ENCODE peak calls at places on chromosomes 6 and 20, in five cellular contexts. M, B, E, F and K are unnamed samples.

GRCh38 chr20:19786311-19786710 is 28.3 kb downstream of the RIN2 start:
- DNase-seq in M (no peak), B (no peak), E (no peak), F (peak), K (peak)

GRCh38 chr6:6581014-6581413 is 7.5 kb upstream of the LY86 start:
- DNase-seq in M (no peak), B (no peak), E (no peak), F (no peak), K (no peak)

GRCh38 chr6:111605100-111605748 is 454 bp downstream of the TRAF3IP2 start:
- DNase-seq in M (peak), B (peak), E (peak), F (peak), K (peak)

GRCh38 chr6:28643017-28643740 is 117.5 kb downstream of the GPX5 start:
- DNase-seq in M (no peak), B (no peak), E (no peak), F (peak), K (no peak)

GRCh38 chr6:85361643-85362014 is 88.3 kb upstream of the NT5E start:
- DNase-seq in M (no peak), B (no peak), E (no peak), F (no peak), K (no peak)

GRCh38 chr6:109424946-109425345 is 15.5 kb downstream of the PPIL6 start:
- DNase-seq in M (no peak), B (no peak), E (no peak), F (no peak), K (no peak)

GRCh38 chr6:2102316-2102883 is 143.0 kb downstream of the GMDS start:
- DNase-seq in M (no peak), B (no peak), E (no peak), F (no peak), K (no peak)

GRCh38 chr6:35970181-35970580 is 49.3 kb upstream of the SRPK1 start:
- DNase-seq in M (no peak), B (no peak), E (no peak), F (peak), K (peak)

GRCh38 chr20:9269280-9269971 is 200.5 kb downstream of the PLCB4 start:
- DNase-seq in M (no peak), B (no peak), E (no peak), F (peak), K (no peak)

GRCh38 chr6:169045486-169045885 is 208.2 kb downstream of the THBS2 start:
- DNase-seq in M (no peak), B (no peak), E (peak), F (no peak), K (no peak)

GRCh38 chr20:2387180-2387577 is 6.5 kb downstream of the TGM6 start:
- DNase-seq in M (peak), B (no peak), E (no peak), F (peak), K (peak)

GRCh38 chr20:51143652-51144051 is 120.7 kb upstream of the KCNG1 start:
- DNase-seq in M (no peak), B (no peak), E (no peak), F (no peak), K (no peak)

GRCh38 chr20:33551778-33552177 is 61.9 kb downstream of the CBFA2T2 start:
- DNase-seq in M (no peak), B (no peak), E (no peak), F (no peak), K (no peak)

GRCh38 chr6:121351911-121352310 is 17.6 kb upstream of the TBC1D32 start:
- DNase-seq in M (no peak), B (no peak), E (no peak), F (no peak), K (no peak)

GRCh38 chr6:16505711-16506362 is 255.4 kb downstream of the ATXN1 start:
- DNase-seq in M (no peak), B (no peak), E (no peak), F (peak), K (no peak)

GRCh38 chr6:118739976-118740771 is 88.8 kb upstream of the CEP85L start:
- DNase-seq in M (no peak), B (no peak), E (no peak), F (no peak), K (no peak)

GRCh38 chr6:69719602-69720193 is 77.1 kb downstream of the LMBRD1 start:
- DNase-seq in M (peak), B (no peak), E (no peak), F (peak), K (peak)

GRCh38 chr20:17825949-17826843 is 126.4 kb downstream of the BANF2 start:
- DNase-seq in M (no peak), B (no peak), E (no peak), F (no peak), K (no peak)

GRCh38 chr6:37052027-37052628 is 46.7 kb downstream of the FGD2 start:
- DNase-seq in M (peak), B (no peak), E (no peak), F (no peak), K (no peak)

GRCh38 chr20:574297-574942 is 30.8 kb upstream of the CSNK2A1 start:
- DNase-seq in M (no peak), B (no peak), E (no peak), F (no peak), K (no peak)

GRCh38 chr6:147285087-147285855 is 81.1 kb downstream of the STXBP5 start:
- DNase-seq in M (peak), B (no peak), E (no peak), F (no peak), K (peak)

GRCh38 chr6:33061987-33062386 is 11.5 kb downstream of the HLA-DPA1 start:
- DNase-seq in M (peak), B (no peak), E (no peak), F (no peak), K (no peak)

GRCh38 chr20:41309817-41310216 is 7.7 kb downstream of the ZHX3 start:
- DNase-seq in M (no peak), B (no peak), E (no peak), F (no peak), K (peak)

GRCh38 chr6:29016559-29017427 is 11.7 kb upstream of the ZNF311 start:
- DNase-seq in M (peak), B (peak), E (peak), F (peak), K (peak)

GRCh38 chr6:121816361-121816760 is 380.9 kb downstream of the GJA1 start:
- DNase-seq in M (no peak), B (no peak), E (no peak), F (no peak), K (no peak)

GRCh38 chr6:6781877-6782236 is 193.3 kb downstream of the LY86 start:
- DNase-seq in M (no peak), B (no peak), E (no peak), F (no peak), K (no peak)

GRCh38 chr6:100001915-100002388 is 7.9 kb upstream of the MCHR2 start:
- DNase-seq in M (peak), B (peak), E (peak), F (peak), K (peak)

GRCh38 chr6:140202964-140203363 is 828.5 kb upstream of the CITED2 start:
- DNase-seq in M (no peak), B (no peak), E (no peak), F (no peak), K (no peak)

GRCh38 chr6:8383584-8383983 is 51.8 kb downstream of the SLC35B3 start:
- DNase-seq in M (no peak), B (no peak), E (no peak), F (no peak), K (no peak)

GRCh38 chr6:219641-220198 is 72.6 kb upstream of the DUSP22 start:
- DNase-seq in M (peak), B (peak), E (no peak), F (peak), K (peak)

GRCh38 chr6:134165827-134166226 is 113.4 kb upstream of the SLC2A12 start:
- DNase-seq in M (no peak), B (no peak), E (no peak), F (peak), K (no peak)

GRCh38 chr6:133241901-133242760 is 974 bp downstream of the EYA4 start:
- DNase-seq in M (no peak), B (no peak), E (no peak), F (no peak), K (no peak)

GRCh38 chr6:14501240-14501639 is 383.7 kb downstream of the CD83 start:
- DNase-seq in M (no peak), B (no peak), E (no peak), F (no peak), K (no peak)

GRCh38 chr6:56573142-56573541 is 69.5 kb downstream of the DST start:
- DNase-seq in M (no peak), B (no peak), E (no peak), F (no peak), K (no peak)

GRCh38 chr6:138382498-138383265 is 5.0 kb downstream of the SMIM28 start:
- DNase-seq in M (no peak), B (no peak), E (no peak), F (no peak), K (no peak)

GRCh38 chr6:46014511-46015118 is 1.0 kb downstream of the CLIC5 start:
- DNase-seq in M (no peak), B (no peak), E (peak), F (no peak), K (no peak)

GRCh38 chr6:130303436-130303835 is 62.4 kb upstream of the TMEM200A start:
- DNase-seq in M (no peak), B (no peak), E (no peak), F (no peak), K (no peak)

GRCh38 chr20:25063981-25064380 is 6.0 kb upstream of the ACSS1 start:
- DNase-seq in M (no peak), B (no peak), E (no peak), F (no peak), K (no peak)

DNA sequence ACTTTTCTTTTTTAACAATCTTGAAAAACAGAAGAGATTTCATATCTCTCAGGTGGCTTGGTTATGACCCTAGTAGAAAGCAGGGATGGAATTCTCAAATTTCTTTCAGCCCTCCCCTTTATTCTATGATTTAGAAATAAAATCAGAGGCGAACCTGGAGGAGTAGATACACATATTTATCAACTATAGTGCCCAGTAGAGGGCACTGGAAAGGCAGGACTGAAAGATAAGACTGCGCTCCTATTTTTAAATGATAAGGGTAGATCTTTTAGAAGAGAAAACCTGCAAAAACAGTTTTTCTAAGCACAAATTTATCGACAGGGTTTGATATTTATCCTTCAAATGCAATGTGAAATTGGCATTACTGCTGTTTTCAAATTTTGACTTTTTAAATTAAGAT is 1296.6 kb downstream of the EPHA7 start:
- DNase-seq in M (peak), B (no peak), E (no peak), F (no peak), K (no peak)
- TF ChIP-seq CTCF in M (peak), B (peak), E (peak), F (peak), K (no peak)

GRCh38 chr6:44256291-44257006 is 879 bp downstream of the SLC35B2 start:
- DNase-seq in M (no peak), B (peak), E (no peak), F (no peak), K (peak)

GRCh38 chr6:44254201-44254956 is 2.9 kb downstream of the SLC35B2 start:
- DNase-seq in M (no peak), B (peak), E (no peak), F (no peak), K (no peak)

GRCh38 chr6:44253307-44254101 is 3.8 kb downstream of the SLC35B2 start:
- DNase-seq in M (peak), B (peak), E (no peak), F (peak), K (no peak)

GRCh38 chr6:44255848-44256247 is 1.5 kb downstream of the SLC35B2 start:
- DNase-seq in M (peak), B (no peak), E (no peak), F (no peak), K (no peak)

DNA sequence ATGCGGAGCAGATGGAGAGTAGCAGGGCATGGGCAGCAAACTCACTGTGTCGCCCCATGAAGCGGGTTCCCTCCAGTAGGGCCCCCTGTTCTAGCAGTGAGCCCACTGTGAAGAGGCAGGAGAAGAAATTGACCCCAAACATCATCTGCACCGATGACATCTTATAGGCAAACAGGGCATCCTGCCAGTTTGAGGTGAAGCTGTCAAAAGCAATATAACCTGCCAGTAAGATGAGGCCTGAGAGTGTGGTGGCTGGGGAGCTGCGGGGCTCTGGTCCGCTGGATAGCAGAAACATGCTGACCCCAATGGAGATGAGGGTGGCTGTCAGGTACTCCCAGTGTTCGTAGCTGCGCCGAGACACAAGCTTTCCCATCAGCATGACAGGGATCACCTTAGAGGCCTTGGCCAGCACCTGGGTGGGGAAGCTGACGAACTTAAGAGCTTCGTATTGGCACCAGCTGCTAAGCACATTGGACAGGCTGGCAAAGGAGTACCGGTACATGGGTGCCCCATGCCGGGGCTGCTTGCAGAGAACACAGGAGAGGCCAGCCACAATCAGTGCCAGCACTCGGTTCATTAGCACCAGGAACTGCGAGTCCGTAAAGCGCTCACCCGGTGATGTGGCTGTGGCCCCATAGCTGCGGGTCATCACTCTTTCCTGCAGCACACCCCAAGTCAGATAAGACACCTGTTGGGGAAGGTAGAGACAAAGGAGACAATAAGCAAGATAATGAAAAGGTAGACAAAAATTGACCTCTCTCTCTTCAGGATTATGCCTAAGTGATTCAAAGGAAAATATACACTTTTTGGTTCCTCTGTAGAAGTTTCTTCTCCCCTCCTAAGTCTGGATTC is 2.1 kb downstream of the SLC35B2 start:
- DNase-seq in M (no peak), B (peak), E (no peak), F (no peak), K (peak)
- H3K27ac ChIP-seq in M (peak), B (no peak), E (no peak), F (no peak), K (peak)

GRCh38 chr6:38720295-38720694 is 5.2 kb downstream of the DNAH8 start:
- DNase-seq in M (no peak), B (no peak), E (no peak), F (no peak), K (no peak)
- TF ChIP-seq CTCF in M (peak), B (peak), E (no peak), F (peak), K (no peak)

DNA sequence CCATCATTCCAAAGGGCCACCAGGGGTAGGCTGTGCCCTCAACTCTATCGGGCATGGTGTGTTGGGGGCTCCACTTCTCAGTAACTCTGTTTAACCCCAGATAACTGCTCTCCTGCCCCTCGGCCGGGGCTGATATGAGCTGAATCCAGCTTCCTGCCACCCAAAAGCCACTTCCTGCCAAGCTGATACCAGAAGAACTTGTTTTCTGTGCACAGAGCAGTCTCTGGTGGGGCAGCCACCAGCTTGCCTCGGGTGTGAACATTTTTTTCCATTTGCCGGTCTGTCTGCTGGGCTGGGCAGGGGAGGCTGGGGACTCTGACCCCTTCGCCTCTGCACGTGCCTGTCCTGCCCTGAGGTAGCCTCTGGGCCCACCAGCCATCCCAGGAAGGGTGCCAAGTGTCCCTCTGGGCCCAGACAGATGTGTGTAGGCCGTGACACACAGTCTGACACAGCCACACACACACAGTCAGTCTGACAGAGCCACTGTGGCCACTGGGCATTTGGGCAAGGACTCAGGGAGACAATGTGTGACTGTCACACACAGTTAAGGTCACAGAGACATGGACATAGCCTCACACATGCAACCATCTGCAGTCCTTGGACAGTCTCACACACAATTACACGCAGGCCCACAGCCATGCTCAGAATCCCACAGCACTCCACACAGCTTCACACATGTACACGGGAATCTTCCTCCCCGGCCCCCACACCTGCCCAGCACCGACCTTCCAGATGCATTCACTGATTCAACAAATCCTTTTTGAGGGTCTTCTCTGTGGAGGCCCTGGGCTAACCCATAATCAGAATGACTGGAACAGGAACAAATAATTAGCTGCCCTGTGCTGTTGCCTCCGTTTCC is 45.1 kb downstream of the NOL4L start:
- DNase-seq in M (peak), B (no peak), E (no peak), F (no peak), K (no peak)
- H3K27ac ChIP-seq in M (peak), B (no peak), E (no peak), F (no peak), K (no peak)

GRCh38 chr6:34065470-34066283 is 80.2 kb downstream of the GRM4 start:
- DNase-seq in M (no peak), B (no peak), E (peak), F (no peak), K (no peak)

GRCh38 chr6:34068462-34069044 is 77.3 kb downstream of the GRM4 start:
- DNase-seq in M (no peak), B (no peak), E (no peak), F (no peak), K (no peak)

GRCh38 chr6:34066772-34067770 is 78.8 kb downstream of the GRM4 start:
- DNase-seq in M (no peak), B (no peak), E (no peak), F (no peak), K (no peak)

GRCh38 chr6:34066284-34066571 is 79.7 kb downstream of the GRM4 start:
- DNase-seq in M (no peak), B (no peak), E (no peak), F (no peak), K (no peak)

DNA sequence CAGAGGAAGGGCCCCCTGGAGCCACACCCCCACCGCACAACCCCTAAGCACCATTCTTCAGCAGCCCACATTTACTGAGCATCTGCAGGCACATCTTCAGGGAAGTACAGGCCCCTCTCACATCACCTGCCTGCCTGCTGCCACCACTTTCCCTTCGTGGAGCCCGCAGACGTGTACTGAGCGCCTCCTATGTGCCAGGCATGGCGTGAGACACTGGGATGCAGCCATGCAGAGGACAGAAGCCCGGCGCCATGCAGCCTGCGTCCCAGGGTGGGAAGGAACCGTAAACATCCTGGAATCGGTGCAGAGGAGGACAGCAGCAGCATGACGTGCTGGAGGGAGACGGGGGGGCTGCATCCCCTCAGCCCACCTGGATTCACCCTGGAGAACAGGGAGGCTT is 78.1 kb downstream of the GRM4 start:
- DNase-seq in M (peak), B (no peak), E (no peak), F (no peak), K (no peak)
- TF ChIP-seq CTCF in M (peak), B (no peak), E (peak), F (peak), K (no peak)